ENCODE peak calls at places on chromosomes 6 and 20, in eight cellular contexts. V, K, C, X, Z, W, H and G are unnamed samples.

GRCh38 chr6:39565948-39566347 is 159.3 kb downstream of the KIF6 start:
- DNase-seq in V (no peak), K (no peak), C (no peak), X (no peak), Z (no peak), W (no peak), H (no peak), G (no peak)

GRCh38 chr6:90329397-90330077 is 32.9 kb upstream of the BACH2 start:
- DNase-seq in V (no peak), K (no peak), C (no peak), X (no peak), Z (no peak), W (no peak), H (no peak), G (no peak)

GRCh38 chr6:119479860-119480655 is 130.5 kb upstream of the MAN1A1 start:
- DNase-seq in V (peak), K (no peak), C (peak), X (no peak), Z (no peak), W (no peak), H (no peak), G (peak)

GRCh38 chr6:39416728-39417127 is 94.2 kb upstream of the KCNK16 start:
- DNase-seq in V (no peak), K (no peak), C (peak), X (no peak), Z (no peak), W (peak), H (no peak), G (peak)

GRCh38 chr6:109002100-109002697 is 92.4 kb downstream of the SESN1 start:
- DNase-seq in V (peak), K (no peak), C (peak), X (no peak), Z (no peak), W (no peak), H (no peak), G (peak)

GRCh38 chr20:31987744-31988143 is 19.8 kb downstream of the XKR7 start:
- DNase-seq in V (no peak), K (no peak), C (peak), X (no peak), Z (no peak), W (peak), H (no peak), G (peak)

GRCh38 chr20:35598899-35599775 is 16.5 kb upstream of the SPAG4 start:
- DNase-seq in V (no peak), K (no peak), C (no peak), X (no peak), Z (no peak), W (no peak), H (no peak), G (no peak)

GRCh38 chr6:2157441-2158127 is 87.8 kb downstream of the GMDS start:
- DNase-seq in V (peak), K (no peak), C (peak), X (peak), Z (peak), W (no peak), H (no peak), G (peak)

GRCh38 chr6:48567016-48567415 is 456.0 kb upstream of the PTCHD4 start:
- DNase-seq in V (peak), K (no peak), C (peak), X (no peak), Z (no peak), W (no peak), H (no peak), G (peak)

GRCh38 chr20:51017313-51017712 is 5.6 kb downstream of the KCNG1 start:
- DNase-seq in V (no peak), K (no peak), C (no peak), X (no peak), Z (no peak), W (no peak), H (no peak), G (no peak)

GRCh38 chr6:147099974-147100373 is 104.2 kb upstream of the STXBP5 start:
- DNase-seq in V (peak), K (no peak), C (peak), X (no peak), Z (no peak), W (no peak), H (no peak), G (peak)

GRCh38 chr6:147509900-147510299 is 1.4 kb downstream of the SAMD5 start:
- DNase-seq in V (no peak), K (no peak), C (no peak), X (no peak), Z (no peak), W (no peak), H (no peak), G (no peak)

GRCh38 chr6:17878734-17879133 is 108.7 kb downstream of the KIF13A start:
- DNase-seq in V (no peak), K (no peak), C (no peak), X (no peak), Z (no peak), W (no peak), H (no peak), G (no peak)

GRCh38 chr6:142786476-142786875 is 158.5 kb downstream of the HIVEP2 start:
- DNase-seq in V (peak), K (no peak), C (peak), X (no peak), Z (no peak), W (no peak), H (no peak), G (no peak)

GRCh38 chr6:155883741-155884140 is 428.1 kb upstream of the NOX3 start:
- DNase-seq in V (peak), K (no peak), C (peak), X (no peak), Z (no peak), W (no peak), H (no peak), G (peak)

GRCh38 chr20:3667434-3668037 is 4.3 kb upstream of the GFRA4 start:
- DNase-seq in V (no peak), K (no peak), C (no peak), X (no peak), Z (no peak), W (no peak), H (no peak), G (no peak)

GRCh38 chr6:98014791-98015201 is 731.8 kb upstream of the MMS22L start:
- DNase-seq in V (no peak), K (no peak), C (no peak), X (no peak), Z (no peak), W (no peak), H (no peak), G (no peak)

GRCh38 chr20:62073323-62073722 is 7.6 kb upstream of the TAF4 start:
- DNase-seq in V (no peak), K (no peak), C (no peak), X (no peak), Z (no peak), W (no peak), H (no peak), G (no peak)

GRCh38 chr6:38091626-38092025 is 272.1 kb downstream of the ZFAND3 start:
- DNase-seq in V (no peak), K (no peak), C (no peak), X (no peak), Z (no peak), W (no peak), H (no peak), G (no peak)

GRCh38 chr20:57672164-57672563 is 37.7 kb downstream of the PMEPA1 start:
- DNase-seq in V (peak), K (no peak), C (no peak), X (no peak), Z (no peak), W (no peak), H (no peak), G (no peak)

GRCh38 chr20:10453241-10453640 is 18.1 kb downstream of the SLX4IP start:
- DNase-seq in V (no peak), K (no peak), C (no peak), X (peak), Z (no peak), W (no peak), H (no peak), G (no peak)

GRCh38 chr6:166251655-166252054 is 56.5 kb downstream of the PRR18 start:
- DNase-seq in V (no peak), K (no peak), C (no peak), X (no peak), Z (no peak), W (no peak), H (no peak), G (no peak)

GRCh38 chr20:14521016-14521415 is 183.6 kb upstream of the FLRT3 start:
- DNase-seq in V (no peak), K (no peak), C (no peak), X (no peak), Z (no peak), W (no peak), H (no peak), G (no peak)

GRCh38 chr20:63122626-63123025 is 93.3 kb downstream of the YTHDF1 start:
- DNase-seq in V (no peak), K (no peak), C (no peak), X (no peak), Z (no peak), W (no peak), H (no peak), G (no peak)

GRCh38 chr20:44342240-44342639 is 5.4 kb downstream of the R3HDML start:
- DNase-seq in V (peak), K (no peak), C (peak), X (no peak), Z (no peak), W (no peak), H (no peak), G (no peak)